ENCODE peak calls at places on chromosomes 1 and 21, in seven cellular contexts. W is K562, M is HCT116, A is SK-N-SH, B is HepG2, N is GM12878, Y is H1. G is an unnamed sample.

GRCh38 chr1:93692983-93693591 is 11.4 kb upstream of the BCAR3 start:
- DNase-seq in W (no peak), M (peak; percentile 89), A (no peak), B (peak; percentile 27), N (peak; percentile 63), Y (no peak), G (no peak)

GRCh38 chr1:33823830-33824229 is 40.0 kb upstream of the HMGB4 start:
- DNase-seq in W (no peak), M (no peak), A (no peak), B (no peak), N (no peak), Y (no peak), G (no peak)

GRCh38 chr1:157844084-157844830 is 2.6 kb upstream of the CD5L start:
- DNase-seq in W (no peak), M (no peak), A (no peak), B (no peak), N (no peak), Y (no peak), G (no peak)

GRCh38 chr1:41474490-41475271 is 9.8 kb downstream of the EDN2 start:
- DNase-seq in W (no peak), M (no peak), A (peak; percentile 71), B (no peak), N (no peak), Y (no peak), G (no peak)

GRCh38 chr21:27094182-27094948 is 127.5 kb upstream of the ADAMTS5 start:
- DNase-seq in W (no peak), M (no peak), A (no peak), B (no peak), N (no peak), Y (no peak), G (no peak)

GRCh38 chr1:205243355-205244191 is 15.8 kb downstream of the TMCC2 start:
- DNase-seq in W (no peak), M (no peak), A (no peak), B (no peak), N (no peak), Y (no peak), G (no peak)

GRCh38 chr1:29641921-29642320 is 405.6 kb downstream of the PTPRU start:
- DNase-seq in W (no peak), M (no peak), A (no peak), B (no peak), N (no peak), Y (no peak), G (no peak)

GRCh38 chr21:33362044-33362555 is 37.3 kb downstream of the IFNAR1 start:
- DNase-seq in W (peak; percentile 22), M (no peak), A (no peak), B (no peak), N (no peak), Y (peak; percentile 56), G (peak; percentile 92)

GRCh38 chr1:73674945-73675561 is 522.9 kb downstream of the LRRIQ3 start:
- DNase-seq in W (no peak), M (no peak), A (peak; percentile 14), B (no peak), N (no peak), Y (no peak), G (peak; percentile 28)

GRCh38 chr1:211548321-211549091 is 30.5 kb downstream of the SLC30A1 start:
- DNase-seq in W (peak; percentile 78), M (no peak), A (no peak), B (no peak), N (no peak), Y (no peak), G (no peak)

GRCh38 chr1:11858968-11859871 is 475 bp upstream of the NPPB start:
- DNase-seq in W (peak; percentile 93), M (no peak), A (no peak), B (peak; percentile 52), N (no peak), Y (no peak), G (peak; percentile 76)

GRCh38 chr21:33399821-33400220 is 3.4 kb upstream of the IFNGR2 start:
- DNase-seq in W (no peak), M (no peak), A (no peak), B (no peak), N (no peak), Y (no peak), G (no peak)

GRCh38 chr1:239112536-239112935 is 273.8 kb upstream of the CHRM3 start:
- DNase-seq in W (no peak), M (no peak), A (no peak), B (no peak), N (no peak), Y (no peak), G (no peak)

GRCh38 chr1:163083690-163084089 is 14.5 kb downstream of the RGS4 start:
- DNase-seq in W (no peak), M (no peak), A (no peak), B (no peak), N (no peak), Y (no peak), G (no peak)

GRCh38 chr1:7097938-7098592 is 312.8 kb downstream of the CAMTA1 start:
- DNase-seq in W (no peak), M (no peak), A (no peak), B (no peak), N (no peak), Y (no peak), G (no peak)

GRCh38 chr1:234649432-234650081 is 39.6 kb upstream of the IRF2BP2 start:
- DNase-seq in W (no peak), M (no peak), A (no peak), B (no peak), N (no peak), Y (no peak), G (no peak)

GRCh38 chr1:15627343-15627988 is 10.2 kb downstream of the DDI2 start:
- DNase-seq in W (peak; percentile 34), M (no peak), A (no peak), B (no peak), N (peak; percentile 45), Y (no peak), G (no peak)

GRCh38 chr21:43966946-43967512 is 45.1 kb upstream of the TRAPPC10 start:
- DNase-seq in W (no peak), M (no peak), A (no peak), B (no peak), N (no peak), Y (no peak), G (no peak)

GRCh38 chr1:170663441-170664282 is at the start of gene PRRX1:
- DNase-seq in W (no peak), M (no peak), A (no peak), B (no peak), N (no peak), Y (no peak), G (no peak)

GRCh38 chr1:195754874-195755273 is 853.4 kb downstream of the KCNT2 start:
- DNase-seq in W (peak; percentile 6), M (no peak), A (no peak), B (no peak), N (no peak), Y (no peak), G (no peak)

GRCh38 chr1:58714594-58714993 is 14.7 kb upstream of the MYSM1 start:
- DNase-seq in W (no peak), M (no peak), A (no peak), B (no peak), N (no peak), Y (no peak), G (no peak)

DNA sequence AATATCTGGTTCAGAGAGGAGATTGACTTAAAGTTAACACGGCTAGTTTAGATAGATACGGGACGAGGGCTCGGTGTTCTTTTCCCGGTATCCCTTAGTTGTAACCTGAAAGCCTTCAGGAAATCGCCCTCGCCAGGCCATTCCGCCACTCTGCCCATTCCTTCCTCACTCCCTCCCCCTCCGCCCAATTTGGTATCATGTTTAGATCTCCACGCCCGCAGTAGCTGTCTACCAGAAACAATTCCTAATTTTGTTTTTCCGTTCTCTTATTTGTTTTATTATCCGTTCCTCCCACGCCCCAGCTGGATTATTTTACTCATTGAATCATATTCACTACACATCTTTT is 685 bp upstream of the VAMP4 start:
- DNase-seq in W (peak; percentile 54), M (no peak), A (peak; percentile 63), B (no peak), N (no peak), Y (no peak), G (no peak)
- TF ChIP-seq JUND in W (no peak), M (no peak), A (no peak), B (no peak), N (no peak), Y (no peak), G (no peak)

DNA sequence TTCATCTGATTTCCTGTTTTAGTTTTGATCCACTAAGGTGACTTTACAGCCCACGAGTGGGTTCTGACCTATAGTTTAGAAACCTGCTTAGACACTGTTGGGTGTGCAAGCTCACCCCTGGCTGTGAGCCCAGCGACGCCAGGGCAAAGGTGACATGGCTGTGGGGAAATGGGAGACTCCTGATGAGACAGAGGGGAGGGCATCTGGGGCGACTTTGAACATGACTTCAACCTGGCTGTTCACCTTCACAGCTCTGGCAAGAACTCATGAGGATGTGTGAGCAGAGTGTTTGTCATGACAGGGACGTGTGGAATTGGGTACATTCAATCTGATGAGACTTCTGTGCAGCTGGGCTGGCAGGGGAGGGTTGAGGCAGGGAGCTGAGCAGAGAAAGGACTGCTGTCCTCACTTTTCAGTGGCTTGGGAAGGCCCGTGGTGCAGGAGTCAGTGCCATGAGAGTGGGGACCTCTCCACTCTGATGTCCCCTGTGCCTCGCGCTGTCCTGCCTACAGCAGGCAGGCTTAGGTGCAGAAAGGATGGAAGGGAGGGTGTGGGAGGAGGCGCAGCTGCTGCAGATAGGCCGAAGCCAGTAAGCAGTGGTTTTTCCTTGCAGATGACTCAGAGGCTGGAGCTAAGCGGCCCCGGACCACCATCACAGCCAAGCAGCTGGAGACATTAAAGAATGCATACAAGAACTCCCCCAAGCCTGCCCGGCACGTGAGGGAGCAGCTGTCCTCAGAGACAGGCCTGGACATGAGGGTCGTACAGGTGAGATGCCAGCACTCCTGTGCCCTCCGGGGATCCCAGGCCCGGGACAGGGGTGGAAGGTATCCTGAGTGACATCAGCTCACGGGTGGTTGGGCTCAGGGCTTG is 40.9 kb downstream of the LHX4 start:
- DNase-seq in W (peak; percentile 69), M (no peak), A (no peak), B (peak; percentile 30), N (no peak), Y (no peak), G (no peak)
- TF ChIP-seq JUND in W (peak; percentile 72), M (no peak), A (no peak), B (no peak), N (no peak), Y (no peak), G (no peak)

GRCh38 chr1:25707280-25708016 is 90.9 kb downstream of the MAN1C1 start:
- DNase-seq in W (no peak), M (no peak), A (peak; percentile 80), B (no peak), N (no peak), Y (no peak), G (no peak)

GRCh38 chr1:25703671-25704637 is 87.4 kb downstream of the MAN1C1 start:
- DNase-seq in W (no peak), M (no peak), A (peak; percentile 70), B (no peak), N (no peak), Y (no peak), G (no peak)

GRCh38 chr1:25703041-25703440 is 86.5 kb downstream of the MAN1C1 start:
- DNase-seq in W (no peak), M (no peak), A (no peak), B (no peak), N (no peak), Y (no peak), G (no peak)

GRCh38 chr1:25705699-25706098 is 89.1 kb downstream of the MAN1C1 start:
- DNase-seq in W (no peak), M (no peak), A (no peak), B (no peak), N (no peak), Y (no peak), G (no peak)

GRCh38 chr1:25706146-25707089 is 89.8 kb downstream of the MAN1C1 start:
- DNase-seq in W (no peak), M (no peak), A (no peak), B (no peak), N (no peak), Y (no peak), G (no peak)
- TF ChIP-seq JUND in W (no peak), M (no peak), A (no peak), B (no peak), N (no peak), Y (no peak), G (no peak)

GRCh38 chr1:175045097-175045496 is 21.9 kb upstream of the MRPS14 start:
- DNase-seq in W (no peak), M (no peak), A (no peak), B (no peak), N (no peak), Y (no peak), G (no peak)
- TF ChIP-seq JUND in W (no peak), M (no peak), A (no peak), B (no peak), N (no peak), Y (no peak), G (no peak)